ENCODE peak calls at places on chromosomes 1 and 21, in ten cellular contexts. One of them, this sample, is unnamed.

GRCh38 chr1:95994643-95995042 is 726.9 kb upstream of the PTBP2 start:
- DNase-seq in HL-60: no peak
- DNase-seq in adrenal gland: no peak
- DNase-seq in left lung: no peak
- DNase-seq in small intestine: no peak
- DNase-seq in heart right ventricle: no peak
- DNase-seq in heart left ventricle: no peak
- DNase-seq in stomach: no peak
- DNase-seq in ovary: no peak
- DNase-seq in brain microvascular endothelial cell: no peak
- DNase-seq in this sample: no peak

GRCh38 chr21:46078322-46078981 is 19.5 kb upstream of the COL6A2 start:
- DNase-seq in HL-60: no peak
- DNase-seq in adrenal gland: no peak
- DNase-seq in left lung: peak
- DNase-seq in small intestine: no peak
- DNase-seq in heart right ventricle: peak
- DNase-seq in heart left ventricle: peak
- DNase-seq in stomach: peak
- DNase-seq in ovary: peak
- DNase-seq in brain microvascular endothelial cell: no peak
- DNase-seq in this sample: no peak

GRCh38 chr1:147168626-147169058 is 3.6 kb downstream of the PRKAB2 start:
- DNase-seq in HL-60: no peak
- DNase-seq in adrenal gland: peak
- DNase-seq in left lung: no peak
- DNase-seq in small intestine: peak
- DNase-seq in heart right ventricle: no peak
- DNase-seq in heart left ventricle: no peak
- DNase-seq in stomach: peak
- DNase-seq in ovary: no peak
- DNase-seq in brain microvascular endothelial cell: peak
- DNase-seq in this sample: no peak

GRCh38 chr21:41985662-41986416 is 24.3 kb downstream of the ZBTB21 start:
- DNase-seq in HL-60: no peak
- DNase-seq in adrenal gland: no peak
- DNase-seq in left lung: no peak
- DNase-seq in small intestine: no peak
- DNase-seq in heart right ventricle: no peak
- DNase-seq in heart left ventricle: no peak
- DNase-seq in stomach: no peak
- DNase-seq in ovary: no peak
- DNase-seq in brain microvascular endothelial cell: no peak
- DNase-seq in this sample: no peak

GRCh38 chr21:37357691-37358090 is 8.9 kb upstream of the DYRK1A start:
- DNase-seq in HL-60: no peak
- DNase-seq in adrenal gland: no peak
- DNase-seq in left lung: no peak
- DNase-seq in small intestine: no peak
- DNase-seq in heart right ventricle: no peak
- DNase-seq in heart left ventricle: no peak
- DNase-seq in stomach: no peak
- DNase-seq in ovary: no peak
- DNase-seq in brain microvascular endothelial cell: no peak
- DNase-seq in this sample: no peak

GRCh38 chr1:204108312-204109141 is 35.6 kb downstream of the SOX13 start:
- DNase-seq in HL-60: no peak
- DNase-seq in adrenal gland: no peak
- DNase-seq in left lung: no peak
- DNase-seq in small intestine: no peak
- DNase-seq in heart right ventricle: no peak
- DNase-seq in heart left ventricle: no peak
- DNase-seq in stomach: no peak
- DNase-seq in ovary: no peak
- DNase-seq in brain microvascular endothelial cell: no peak
- DNase-seq in this sample: no peak

GRCh38 chr1:158027485-158027884 is 34.0 kb downstream of the KIRREL1 start:
- DNase-seq in HL-60: no peak
- DNase-seq in adrenal gland: no peak
- DNase-seq in left lung: no peak
- DNase-seq in small intestine: no peak
- DNase-seq in heart right ventricle: no peak
- DNase-seq in heart left ventricle: no peak
- DNase-seq in stomach: no peak
- DNase-seq in ovary: no peak
- DNase-seq in brain microvascular endothelial cell: no peak
- DNase-seq in this sample: no peak

GRCh38 chr1:162388083-162388594 is 6.6 kb downstream of the C1orf226 start:
- DNase-seq in HL-60: no peak
- DNase-seq in adrenal gland: no peak
- DNase-seq in left lung: no peak
- DNase-seq in small intestine: no peak
- DNase-seq in heart right ventricle: no peak
- DNase-seq in heart left ventricle: no peak
- DNase-seq in stomach: no peak
- DNase-seq in ovary: no peak
- DNase-seq in brain microvascular endothelial cell: no peak
- DNase-seq in this sample: no peak

GRCh38 chr1:81706650-81707435 is 93.9 kb upstream of the ADGRL2 start:
- DNase-seq in HL-60: no peak
- DNase-seq in adrenal gland: no peak
- DNase-seq in left lung: no peak
- DNase-seq in small intestine: no peak
- DNase-seq in heart right ventricle: no peak
- DNase-seq in heart left ventricle: no peak
- DNase-seq in stomach: no peak
- DNase-seq in ovary: no peak
- DNase-seq in brain microvascular endothelial cell: peak
- DNase-seq in this sample: no peak

DNA sequence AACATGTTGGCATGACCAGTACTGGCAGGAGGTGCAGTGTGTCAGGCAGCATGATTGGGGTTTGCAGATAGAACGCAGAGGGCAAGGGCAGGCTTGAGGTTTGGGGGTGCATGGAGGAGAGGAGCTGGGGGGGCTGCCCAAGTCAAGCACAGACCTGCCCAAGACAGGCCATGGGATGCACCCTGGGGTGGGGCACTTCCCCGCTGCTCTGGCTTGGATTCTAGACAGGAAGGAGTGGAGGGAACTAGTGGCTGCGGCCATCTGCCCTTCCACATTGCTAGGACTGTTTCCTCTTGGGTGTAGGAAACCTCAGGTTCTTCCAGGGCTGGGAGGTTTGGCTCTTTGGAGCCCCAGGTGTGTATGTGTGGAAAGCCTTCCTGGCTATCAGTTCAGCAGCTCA is 3.0 kb downstream of the PDXK start:
- DNase-seq in HL-60: peak
- DNase-seq in adrenal gland: no peak
- DNase-seq in left lung: peak
- DNase-seq in small intestine: no peak
- DNase-seq in heart right ventricle: no peak
- DNase-seq in heart left ventricle: no peak
- DNase-seq in stomach: no peak
- DNase-seq in ovary: no peak
- DNase-seq in brain microvascular endothelial cell: no peak
- DNase-seq in this sample: no peak
- H3K4me3 ChIP-seq in HL-60: no peak
- H3K4me3 ChIP-seq in adrenal gland: no peak
- H3K4me3 ChIP-seq in left lung: peak
- H3K4me3 ChIP-seq in small intestine: no peak
- H3K4me3 ChIP-seq in heart right ventricle: no peak
- H3K4me3 ChIP-seq in heart left ventricle: no peak
- H3K4me3 ChIP-seq in stomach: no peak
- H3K4me3 ChIP-seq in ovary: no peak
- H3K4me3 ChIP-seq in brain microvascular endothelial cell: no peak
- H3K4me3 ChIP-seq in this sample: peak

GRCh38 chr1:210292276-210292851 is 36.3 kb upstream of the HHAT start:
- DNase-seq in HL-60: no peak
- DNase-seq in adrenal gland: peak
- DNase-seq in left lung: peak
- DNase-seq in small intestine: peak
- DNase-seq in heart right ventricle: peak
- DNase-seq in heart left ventricle: peak
- DNase-seq in stomach: peak
- DNase-seq in ovary: peak
- DNase-seq in brain microvascular endothelial cell: no peak
- DNase-seq in this sample: no peak

GRCh38 chr1:210298296-210298695 is 30.4 kb upstream of the HHAT start:
- DNase-seq in HL-60: no peak
- DNase-seq in adrenal gland: no peak
- DNase-seq in left lung: no peak
- DNase-seq in small intestine: no peak
- DNase-seq in heart right ventricle: no peak
- DNase-seq in heart left ventricle: no peak
- DNase-seq in stomach: no peak
- DNase-seq in ovary: no peak
- DNase-seq in brain microvascular endothelial cell: no peak
- DNase-seq in this sample: no peak

GRCh38 chr1:210296682-210297081 is 32.0 kb upstream of the HHAT start:
- DNase-seq in HL-60: no peak
- DNase-seq in adrenal gland: no peak
- DNase-seq in left lung: no peak
- DNase-seq in small intestine: no peak
- DNase-seq in heart right ventricle: no peak
- DNase-seq in heart left ventricle: no peak
- DNase-seq in stomach: no peak
- DNase-seq in ovary: no peak
- DNase-seq in brain microvascular endothelial cell: no peak
- DNase-seq in this sample: no peak

GRCh38 chr1:210293191-210293607 is 35.5 kb upstream of the HHAT start:
- DNase-seq in HL-60: no peak
- DNase-seq in adrenal gland: peak
- DNase-seq in left lung: peak
- DNase-seq in small intestine: no peak
- DNase-seq in heart right ventricle: peak
- DNase-seq in heart left ventricle: peak
- DNase-seq in stomach: peak
- DNase-seq in ovary: peak
- DNase-seq in brain microvascular endothelial cell: peak
- DNase-seq in this sample: no peak

GRCh38 chr1:210294991-210295773 is 33.5 kb upstream of the HHAT start:
- DNase-seq in HL-60: no peak
- DNase-seq in adrenal gland: peak
- DNase-seq in left lung: no peak
- DNase-seq in small intestine: peak
- DNase-seq in heart right ventricle: peak
- DNase-seq in heart left ventricle: peak
- DNase-seq in stomach: no peak
- DNase-seq in ovary: peak
- DNase-seq in brain microvascular endothelial cell: peak
- DNase-seq in this sample: no peak
- H3K27ac ChIP-seq in HL-60: no peak
- H3K27ac ChIP-seq in adrenal gland: peak
- H3K27ac ChIP-seq in left lung: no peak
- H3K27ac ChIP-seq in small intestine: no peak
- H3K27ac ChIP-seq in heart right ventricle: peak
- H3K27ac ChIP-seq in heart left ventricle: peak
- H3K27ac ChIP-seq in stomach: no peak
- H3K27ac ChIP-seq in ovary: no peak
- H3K27ac ChIP-seq in brain microvascular endothelial cell: no peak
- H3K27ac ChIP-seq in this sample: no peak

GRCh38 chr1:36486436-36487335 is 4.0 kb upstream of the CSF3R start:
- DNase-seq in HL-60: peak
- DNase-seq in adrenal gland: peak
- DNase-seq in left lung: peak
- DNase-seq in small intestine: peak
- DNase-seq in heart right ventricle: peak
- DNase-seq in heart left ventricle: peak
- DNase-seq in stomach: peak
- DNase-seq in ovary: peak
- DNase-seq in brain microvascular endothelial cell: no peak
- DNase-seq in this sample: no peak
- H3K4me3 ChIP-seq in HL-60: no peak
- H3K4me3 ChIP-seq in adrenal gland: no peak
- H3K4me3 ChIP-seq in left lung: no peak
- H3K4me3 ChIP-seq in small intestine: no peak
- H3K4me3 ChIP-seq in heart right ventricle: no peak
- H3K4me3 ChIP-seq in heart left ventricle: no peak
- H3K4me3 ChIP-seq in stomach: no peak
- H3K4me3 ChIP-seq in ovary: no peak
- H3K4me3 ChIP-seq in brain microvascular endothelial cell: no peak
- H3K4me3 ChIP-seq in this sample: no peak

GRCh38 chr21:27569831-27570230 is 602.9 kb upstream of the ADAMTS5 start:
- DNase-seq in HL-60: no peak
- DNase-seq in adrenal gland: no peak
- DNase-seq in left lung: no peak
- DNase-seq in small intestine: no peak
- DNase-seq in heart right ventricle: no peak
- DNase-seq in heart left ventricle: no peak
- DNase-seq in stomach: no peak
- DNase-seq in ovary: no peak
- DNase-seq in brain microvascular endothelial cell: no peak
- DNase-seq in this sample: no peak

GRCh38 chr21:27569091-27569490 is 602.2 kb upstream of the ADAMTS5 start:
- DNase-seq in HL-60: no peak
- DNase-seq in adrenal gland: no peak
- DNase-seq in left lung: no peak
- DNase-seq in small intestine: no peak
- DNase-seq in heart right ventricle: no peak
- DNase-seq in heart left ventricle: no peak
- DNase-seq in stomach: no peak
- DNase-seq in ovary: no peak
- DNase-seq in brain microvascular endothelial cell: no peak
- DNase-seq in this sample: no peak

GRCh38 chr21:27571706-27572105 is 604.8 kb upstream of the ADAMTS5 start:
- DNase-seq in HL-60: no peak
- DNase-seq in adrenal gland: no peak
- DNase-seq in left lung: no peak
- DNase-seq in small intestine: no peak
- DNase-seq in heart right ventricle: no peak
- DNase-seq in heart left ventricle: no peak
- DNase-seq in stomach: no peak
- DNase-seq in ovary: no peak
- DNase-seq in brain microvascular endothelial cell: peak
- DNase-seq in this sample: no peak

GRCh38 chr21:27572681-27573080 is 605.8 kb upstream of the ADAMTS5 start:
- DNase-seq in HL-60: no peak
- DNase-seq in adrenal gland: no peak
- DNase-seq in left lung: no peak
- DNase-seq in small intestine: no peak
- DNase-seq in heart right ventricle: no peak
- DNase-seq in heart left ventricle: no peak
- DNase-seq in stomach: no peak
- DNase-seq in ovary: no peak
- DNase-seq in brain microvascular endothelial cell: peak
- DNase-seq in this sample: no peak

DNA sequence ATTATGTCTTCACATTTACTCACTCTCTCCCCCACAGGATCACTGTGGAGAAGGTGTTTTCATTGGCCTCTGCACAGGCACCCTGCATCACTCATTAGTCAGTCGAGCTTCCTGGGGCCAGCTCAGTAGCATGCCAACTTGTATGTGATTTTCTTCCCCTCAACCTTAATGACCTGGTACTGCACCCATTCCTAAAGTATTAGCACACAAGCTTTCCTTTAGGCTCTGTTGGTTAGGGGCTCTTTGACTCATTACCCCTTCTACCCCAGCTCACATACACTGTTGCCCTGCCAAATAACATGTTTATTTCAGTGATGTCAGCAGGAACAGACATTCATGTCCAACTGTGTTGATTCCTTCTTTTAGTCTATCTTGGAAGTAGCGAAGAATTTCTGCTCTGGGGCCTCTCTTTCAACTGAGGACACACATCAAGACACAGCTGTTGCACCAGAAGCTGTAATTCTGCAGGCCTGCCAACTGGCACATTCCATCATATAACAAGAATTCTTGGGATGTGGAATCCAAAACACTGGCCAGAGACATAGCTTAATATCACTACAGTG is 603.5 kb upstream of the ADAMTS5 start:
- DNase-seq in HL-60: no peak
- DNase-seq in adrenal gland: peak
- DNase-seq in left lung: peak
- DNase-seq in small intestine: no peak
- DNase-seq in heart right ventricle: peak
- DNase-seq in heart left ventricle: peak
- DNase-seq in stomach: peak
- DNase-seq in ovary: peak
- DNase-seq in brain microvascular endothelial cell: peak
- DNase-seq in this sample: no peak
- H3K27ac ChIP-seq in HL-60: no peak
- H3K27ac ChIP-seq in adrenal gland: no peak
- H3K27ac ChIP-seq in left lung: no peak
- H3K27ac ChIP-seq in small intestine: no peak
- H3K27ac ChIP-seq in heart right ventricle: peak
- H3K27ac ChIP-seq in heart left ventricle: peak
- H3K27ac ChIP-seq in stomach: no peak
- H3K27ac ChIP-seq in ovary: no peak
- H3K27ac ChIP-seq in brain microvascular endothelial cell: peak
- H3K27ac ChIP-seq in this sample: no peak

This sample was measured in dorsolateral prefrontal cortex.